ENCODE peak calls at places on chromosome 12, in five cellular contexts. W, J, E, B and R are unnamed samples.

GRCh38 chr12:130263996-130264395 is 73.7 kb upstream of the PIWIL1 start:
- DNase-seq in J (no peak), E (no peak), B (no peak), W (no peak), R (no peak)

GRCh38 chr12:67940780-67941243 is 48.4 kb upstream of the IFNG-AS1 start:
- DNase-seq in E (peak; percentile 11), B (no peak), W (no peak), J (no peak), R (no peak)

GRCh38 chr12:88553941-88554658 is 26.2 kb downstream of the KITLG start:
- DNase-seq in B (no peak), J (peak; percentile 33), W (no peak), E (no peak), R (peak; percentile 25)

GRCh38 chr12:51533799-51534198 is 57.2 kb upstream of the SCN8A start:
- DNase-seq in E (no peak), B (no peak), W (no peak), J (no peak), R (no peak)

GRCh38 chr12:85603556-85603955 is 232.7 kb downstream of the RASSF9 start:
- DNase-seq in W (no peak), E (no peak), B (no peak), J (no peak), R (no peak)

GRCh38 chr12:98635657-98636323 is 8.8 kb downstream of the IKBIP start:
- DNase-seq in W (peak; percentile 44), E (no peak), J (no peak), B (no peak), R (no peak)

GRCh38 chr12:105955976-105956375 is 182.8 kb downstream of the NUAK1 start:
- DNase-seq in B (no peak), E (no peak), J (no peak), W (no peak), R (no peak)

GRCh38 chr12:53989227-53990113 is 4.5 kb downstream of the HOXC10 start:
- DNase-seq in W (peak; percentile 83), B (no peak), J (peak; percentile 45), E (no peak), R (peak; percentile 59)

GRCh38 chr12:123085730-123086487 is 65.0 kb downstream of the PITPNM2 start:
- DNase-seq in J (peak; percentile 43), W (no peak), E (peak; percentile 27), B (peak; percentile 85), R (peak; percentile 38)

GRCh38 chr12:122203301-122203967 is at the start of gene B3GNT4:
- DNase-seq in E (peak; percentile 77), J (peak; percentile 73), B (peak; percentile 41), W (no peak), R (peak; percentile 76)

GRCh38 chr12:58171914-58172313 is 230.5 kb downstream of the ATP23 start:
- DNase-seq in J (peak; percentile 27), E (peak; percentile 18), W (no peak), B (peak; percentile 59), R (peak; percentile 76)

GRCh38 chr12:69284131-69284530 is 44.8 kb downstream of the CPSF6 start:
- DNase-seq in E (peak; percentile 69), B (peak; percentile 76), W (no peak), J (peak; percentile 76), R (peak; percentile 84)

GRCh38 chr12:65362231-65362630 is 83.7 kb downstream of the MSRB3 start:
- DNase-seq in B (no peak), W (no peak), E (no peak), J (no peak), R (no peak)

GRCh38 chr12:47773062-47773857 is at the start of gene SLC48A1:
- DNase-seq in J (peak; percentile 81), B (peak; percentile 81), W (peak; percentile 86), E (peak; percentile 82), R (peak; percentile 79)

GRCh38 chr12:83619973-83620372 is 933.3 kb downstream of the TMTC2 start:
- DNase-seq in B (no peak), W (no peak), J (no peak), E (no peak), R (no peak)

GRCh38 chr12:100675432-100675831 is 101.9 kb downstream of the GAS2L3 start:
- DNase-seq in J (peak; percentile 29), B (peak; percentile 43), W (no peak), E (peak; percentile 14), R (peak; percentile 23)

GRCh38 chr12:47949441-47950341 is 13.7 kb upstream of the TMEM106C start:
- DNase-seq in E (peak; percentile 88), W (peak; percentile 66), B (peak; percentile 82), J (peak; percentile 77), R (peak; percentile 84)

GRCh38 chr12:39990122-39991101 is 115.5 kb downstream of the SLC2A13 start:
- DNase-seq in B (peak; percentile 60), E (peak; percentile 66), J (peak; percentile 59), W (peak; percentile 58), R (peak; percentile 81)

GRCh38 chr12:57552692-57553321 is 3.0 kb downstream of the KIF5A start:
- DNase-seq in E (no peak), B (no peak), J (no peak), W (no peak), R (no peak)

GRCh38 chr12:129152291-129153075 is 299.2 kb downstream of the GLT1D1 start:
- DNase-seq in W (no peak), B (no peak), J (no peak), E (no peak), R (no peak)

GRCh38 chr12:104716183-104716571 is 241.9 kb downstream of the SLC41A2 start:
- DNase-seq in J (no peak), E (no peak), B (no peak), W (no peak), R (no peak)

GRCh38 chr12:107917912-107918800 is 143.7 kb downstream of the ASCL4 start:
- DNase-seq in E (no peak), W (peak; percentile 34), B (no peak), J (peak; percentile 39), R (peak; percentile 17)

GRCh38 chr12:117778656-117779055 is 190.1 kb downstream of the KSR2 start:
- DNase-seq in E (no peak), J (no peak), B (no peak), W (no peak), R (no peak)

GRCh38 chr12:27190761-27191160 is 53.3 kb upstream of the STK38L start:
- DNase-seq in B (no peak), J (no peak), W (no peak), E (no peak), R (no peak)

GRCh38 chr12:91871751-91872150 is 273.9 kb downstream of the BTG1 start:
- DNase-seq in E (no peak), J (peak; percentile 21), W (no peak), B (no peak), R (no peak)

GRCh38 chr12:112595415-112595814 is 176.7 kb downstream of the PTPN11 start:
- DNase-seq in E (no peak), W (no peak), B (no peak), J (no peak), R (no peak)

GRCh38 chr12:15590180-15590826 is 198.9 kb downstream of the EPS8 start:
- DNase-seq in J (peak; percentile 74), B (peak; percentile 37), E (peak; percentile 43), W (peak; percentile 73), R (peak; percentile 76)

GRCh38 chr12:109808876-109809646 is 24.1 kb downstream of the TRPV4 start:
- DNase-seq in B (no peak), W (no peak), J (no peak), E (no peak), R (no peak)
- H3K36me3 ChIP-seq in B (no peaks in the 10 kb centered on the region), W (no peaks in the 10 kb centered on the region), J (no peaks in the 10 kb centered on the region), E (no peaks in the 10 kb centered on the region), R (no peaks in the 10 kb centered on the region)

DNA sequence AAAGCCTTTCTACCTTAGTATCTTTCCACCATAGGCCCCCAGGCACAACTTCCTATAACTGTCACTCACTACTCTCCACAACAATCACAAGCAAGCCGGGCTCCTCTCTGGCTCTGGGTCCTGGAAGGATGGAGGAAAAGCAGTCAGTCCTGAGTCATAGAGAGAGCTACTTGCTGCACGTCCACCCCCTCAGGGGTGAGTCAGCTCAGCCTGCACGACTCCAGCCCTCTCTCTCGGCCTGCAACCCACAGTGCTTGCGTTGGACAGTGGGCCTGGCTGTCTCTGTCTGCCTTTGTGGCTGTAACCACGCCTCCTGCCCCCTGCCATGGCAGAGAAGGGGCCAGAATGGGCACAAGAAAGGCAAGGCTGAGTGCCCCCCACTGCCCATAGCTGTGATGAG is 154.1 kb upstream of the FKBP4 start:
- DNase-seq in W (no peak), B (peak; percentile 68), J (peak; percentile 34), E (peak; percentile 11), R (no peak)
- H3K27ac ChIP-seq in W (no peak overlapping the region), B (no peak overlapping the region), J (no peak overlapping the region), E (peak overlapping the region; percentile 14), R (no peak overlapping the region)

GRCh38 chr12:109099426-109100020 is 2.1 kb downstream of the UNG start:
- DNase-seq in W (no peak), B (peak; percentile 30), E (no peak), J (no peak), R (no peak)
- H3K36me3 ChIP-seq in W (peaks cover 64% of the 10 kb centered on the region), B (no peaks in the 10 kb centered on the region), E (no peaks in the 10 kb centered on the region), J (peaks cover 14% of the 10 kb centered on the region), R (no peaks in the 10 kb centered on the region)

DNA sequence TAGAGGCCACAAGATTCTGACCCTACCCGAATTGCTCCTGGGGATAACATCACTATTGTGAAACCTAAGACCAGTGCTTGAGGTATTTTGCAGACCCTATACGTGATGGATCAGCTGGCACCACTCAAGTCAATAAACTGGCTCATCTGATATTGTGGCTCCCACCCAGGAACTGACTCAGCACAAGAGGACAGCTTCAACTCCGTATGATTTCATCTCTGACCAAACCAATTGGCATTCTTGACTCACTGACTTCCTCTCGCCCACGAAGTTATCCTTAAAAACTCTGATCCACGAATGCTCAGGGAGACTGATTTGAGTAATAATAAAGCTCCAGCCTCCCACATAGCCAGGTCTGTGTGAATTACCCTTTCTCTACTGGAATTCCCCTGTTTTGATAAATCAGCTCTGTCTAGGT is 1036.1 kb upstream of the TMEM132C start:
- DNase-seq in J (no peak), W (no peak), B (no peak), E (no peak), R (no peak)
- H3K27ac ChIP-seq in J (no peak overlapping the region), W (no peak overlapping the region), B (no peak overlapping the region), E (no peak overlapping the region), R (no peak overlapping the region)

DNA sequence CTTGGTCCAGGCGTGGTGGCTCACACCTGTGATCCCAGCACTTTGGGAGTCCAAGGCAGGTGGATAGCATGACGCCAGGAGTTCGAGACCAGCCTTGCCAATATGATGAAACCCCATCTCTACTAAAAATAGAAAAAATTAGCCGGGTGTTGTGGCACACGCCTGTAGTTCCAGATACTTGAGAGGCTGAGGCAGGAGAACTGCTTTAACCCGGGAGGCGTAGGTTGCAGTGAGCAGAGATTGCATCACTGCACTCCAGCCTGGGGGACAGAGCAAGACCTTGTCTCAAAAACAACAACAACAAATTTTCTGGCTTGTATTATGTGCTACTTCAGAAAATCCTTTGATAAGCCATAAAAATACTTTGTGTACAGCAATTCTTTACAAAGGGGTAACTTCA is 41.1 kb downstream of the LARP4 start:
- DNase-seq in W (no peak), E (no peak), J (no peak), B (no peak), R (no peak)
- H3K36me3 ChIP-seq in W (peaks cover 94% of the 10 kb centered on the region), E (no peaks in the 10 kb centered on the region), J (peaks cover 33% of the 10 kb centered on the region), B (no peaks in the 10 kb centered on the region), R (no peaks in the 10 kb centered on the region)

DNA sequence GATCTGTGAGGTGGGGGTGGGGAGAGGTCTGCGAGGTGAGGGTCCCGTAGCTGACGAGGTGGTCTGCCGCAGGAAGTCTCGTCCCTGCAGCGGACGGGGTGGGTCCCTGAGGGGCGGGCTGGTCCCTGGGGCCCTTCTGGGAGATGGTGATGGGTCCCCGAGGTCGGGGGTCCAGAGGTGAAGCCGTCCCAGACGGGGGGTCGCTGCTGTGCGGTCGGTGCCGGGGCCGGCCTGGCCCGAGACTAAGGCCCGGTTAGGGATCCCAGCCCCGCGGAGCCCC is 387 bp downstream of the PXN start:
- DNase-seq in B (peak; percentile 49), W (no peak), E (no peak), J (no peak), R (no peak)
- H3K27ac ChIP-seq in B (peak overlapping the region; percentile 70), W (no peak overlapping the region), E (peak overlapping the region; percentile 94), J (peak overlapping the region; percentile 66), R (peak overlapping the region; percentile 95)